ENCODE peak calls at places on chromosomes 6 and 20, in six cellular contexts. One of them, this sample, is unnamed.

GRCh38 chr20:34921436-34921835 is 34.2 kb downstream of the GSS start:
- DNase-seq in epithelial cell of esophagus: peak
- DNase-seq in left ventricle myocardium inferior: no peak
- DNase-seq in lower lobe of right lung: no peak
- DNase-seq in AG04450: no peak
- DNase-seq in left lung: no peak
- DNase-seq in this sample: peak

GRCh38 chr6:100883347-100883746 is 2.2 kb upstream of the ASCC3 start:
- DNase-seq in lower lobe of right lung: no peak
- DNase-seq in epithelial cell of esophagus: no peak
- DNase-seq in left lung: no peak
- DNase-seq in left ventricle myocardium inferior: no peak
- DNase-seq in AG04450: no peak
- DNase-seq in this sample: no peak

GRCh38 chr20:53804920-53805894 is 211.6 kb upstream of the ZNF217 start:
- DNase-seq in epithelial cell of esophagus: peak
- DNase-seq in left ventricle myocardium inferior: no peak
- DNase-seq in AG04450: no peak
- DNase-seq in lower lobe of right lung: no peak
- DNase-seq in left lung: no peak
- DNase-seq in this sample: no peak

GRCh38 chr20:53914091-53914860 is 156.1 kb downstream of the BCAS1 start:
- DNase-seq in lower lobe of right lung: no peak
- DNase-seq in left ventricle myocardium inferior: no peak
- DNase-seq in epithelial cell of esophagus: no peak
- DNase-seq in left lung: no peak
- DNase-seq in AG04450: no peak
- DNase-seq in this sample: no peak

GRCh38 chr6:149342525-149342924 is 25.0 kb downstream of the TAB2 start:
- DNase-seq in AG04450: no peak
- DNase-seq in lower lobe of right lung: no peak
- DNase-seq in epithelial cell of esophagus: no peak
- DNase-seq in left ventricle myocardium inferior: no peak
- DNase-seq in left lung: no peak
- DNase-seq in this sample: no peak

GRCh38 chr20:45465492-45466266 is 3.9 kb upstream of the WFDC2 start:
- DNase-seq in left lung: no peak
- DNase-seq in AG04450: no peak
- DNase-seq in epithelial cell of esophagus: no peak
- DNase-seq in lower lobe of right lung: no peak
- DNase-seq in left ventricle myocardium inferior: no peak
- DNase-seq in this sample: no peak

GRCh38 chr20:40251284-40251932 is 437.6 kb downstream of the MAFB start:
- DNase-seq in left lung: no peak
- DNase-seq in left ventricle myocardium inferior: no peak
- DNase-seq in lower lobe of right lung: peak
- DNase-seq in epithelial cell of esophagus: peak
- DNase-seq in AG04450: no peak
- DNase-seq in this sample: peak

GRCh38 chr6:108598316-108598863 is 37.7 kb downstream of the FOXO3 start:
- DNase-seq in lower lobe of right lung: no peak
- DNase-seq in left ventricle myocardium inferior: no peak
- DNase-seq in epithelial cell of esophagus: peak
- DNase-seq in AG04450: no peak
- DNase-seq in left lung: no peak
- DNase-seq in this sample: peak

GRCh38 chr20:54168961-54169862 is 4.6 kb downstream of the CYP24A1 start:
- DNase-seq in AG04450: no peak
- DNase-seq in left lung: no peak
- DNase-seq in left ventricle myocardium inferior: no peak
- DNase-seq in lower lobe of right lung: no peak
- DNase-seq in epithelial cell of esophagus: peak
- DNase-seq in this sample: no peak

GRCh38 chr6:7264686-7265384 is 48.2 kb downstream of the SSR1 start:
- DNase-seq in AG04450: no peak
- DNase-seq in epithelial cell of esophagus: no peak
- DNase-seq in left ventricle myocardium inferior: no peak
- DNase-seq in lower lobe of right lung: no peak
- DNase-seq in left lung: peak
- DNase-seq in this sample: no peak

GRCh38 chr6:41634657-41635056 is 3.6 kb upstream of the MDFI start:
- DNase-seq in lower lobe of right lung: peak
- DNase-seq in left lung: no peak
- DNase-seq in left ventricle myocardium inferior: no peak
- DNase-seq in epithelial cell of esophagus: no peak
- DNase-seq in AG04450: no peak
- DNase-seq in this sample: no peak

GRCh38 chr6:30159988-30160387 is 1.0 kb downstream of the TRIM10 start:
- DNase-seq in left lung: no peak
- DNase-seq in epithelial cell of esophagus: no peak
- DNase-seq in AG04450: no peak
- DNase-seq in lower lobe of right lung: no peak
- DNase-seq in left ventricle myocardium inferior: no peak
- DNase-seq in this sample: no peak

GRCh38 chr20:60206259-60206658 is 248.0 kb downstream of the CDH26 start:
- DNase-seq in lower lobe of right lung: no peak
- DNase-seq in AG04450: peak
- DNase-seq in epithelial cell of esophagus: peak
- DNase-seq in left lung: no peak
- DNase-seq in left ventricle myocardium inferior: no peak
- DNase-seq in this sample: no peak

GRCh38 chr6:80357674-80358073 is 251.2 kb downstream of the BCKDHB start:
- DNase-seq in epithelial cell of esophagus: peak
- DNase-seq in AG04450: no peak
- DNase-seq in left lung: no peak
- DNase-seq in left ventricle myocardium inferior: peak
- DNase-seq in lower lobe of right lung: no peak
- DNase-seq in this sample: no peak

GRCh38 chr6:113558966-113559365 is 298.2 kb upstream of the MARCKS start:
- DNase-seq in lower lobe of right lung: no peak
- DNase-seq in epithelial cell of esophagus: peak
- DNase-seq in left lung: no peak
- DNase-seq in left ventricle myocardium inferior: no peak
- DNase-seq in AG04450: no peak
- DNase-seq in this sample: peak

GRCh38 chr6:48067148-48067709 is 43.8 kb downstream of the PTCHD4 start:
- DNase-seq in left lung: no peak
- DNase-seq in lower lobe of right lung: no peak
- DNase-seq in left ventricle myocardium inferior: no peak
- DNase-seq in AG04450: no peak
- DNase-seq in epithelial cell of esophagus: no peak
- DNase-seq in this sample: no peak

GRCh38 chr20:53824779-53825178 is 231.1 kb upstream of the ZNF217 start:
- DNase-seq in AG04450: no peak
- DNase-seq in epithelial cell of esophagus: no peak
- DNase-seq in left ventricle myocardium inferior: no peak
- DNase-seq in lower lobe of right lung: no peak
- DNase-seq in left lung: no peak
- DNase-seq in this sample: no peak

GRCh38 chr6:36683145-36683655 is 4.7 kb downstream of the CDKN1A start:
- DNase-seq in left ventricle myocardium inferior: no peak
- DNase-seq in lower lobe of right lung: no peak
- DNase-seq in left lung: no peak
- DNase-seq in epithelial cell of esophagus: no peak
- DNase-seq in AG04450: no peak
- DNase-seq in this sample: no peak

GRCh38 chr6:34961574-34961973 is 72.5 kb downstream of the ANKS1A start:
- DNase-seq in left lung: no peak
- DNase-seq in AG04450: no peak
- DNase-seq in lower lobe of right lung: no peak
- DNase-seq in left ventricle myocardium inferior: no peak
- DNase-seq in epithelial cell of esophagus: no peak
- DNase-seq in this sample: no peak

GRCh38 chr6:100880149-100880900 is 804 bp downstream of the ASCC3 start:
- DNase-seq in lower lobe of right lung: no peak
- DNase-seq in left lung: no peak
- DNase-seq in epithelial cell of esophagus: peak
- DNase-seq in AG04450: no peak
- DNase-seq in left ventricle myocardium inferior: no peak
- DNase-seq in this sample: peak

GRCh38 chr20:44117296-44118184 is 69.4 kb downstream of the JPH2 start:
- DNase-seq in left ventricle myocardium inferior: no peak
- DNase-seq in AG04450: no peak
- DNase-seq in epithelial cell of esophagus: no peak
- DNase-seq in left lung: no peak
- DNase-seq in lower lobe of right lung: no peak
- DNase-seq in this sample: no peak

GRCh38 chr20:8388146-8388545 is 256.1 kb downstream of the PLCB1 start:
- DNase-seq in left lung: no peak
- DNase-seq in lower lobe of right lung: no peak
- DNase-seq in AG04450: no peak
- DNase-seq in left ventricle myocardium inferior: no peak
- DNase-seq in epithelial cell of esophagus: no peak
- DNase-seq in this sample: peak

GRCh38 chr6:125237764-125238163 is 64.0 kb downstream of the HDDC2 start:
- DNase-seq in lower lobe of right lung: no peak
- DNase-seq in left lung: no peak
- DNase-seq in epithelial cell of esophagus: no peak
- DNase-seq in AG04450: no peak
- DNase-seq in left ventricle myocardium inferior: no peak
- DNase-seq in this sample: no peak

GRCh38 chr6:99589290-99589672 is 17.4 kb upstream of the PRDM13 start:
- DNase-seq in lower lobe of right lung: no peak
- DNase-seq in left ventricle myocardium inferior: no peak
- DNase-seq in epithelial cell of esophagus: no peak
- DNase-seq in AG04450: no peak
- DNase-seq in left lung: no peak
- DNase-seq in this sample: no peak

GRCh38 chr6:52514514-52514913 is 62.3 kb downstream of the TRAM2 start:
- DNase-seq in epithelial cell of esophagus: peak
- DNase-seq in AG04450: peak
- DNase-seq in lower lobe of right lung: no peak
- DNase-seq in left ventricle myocardium inferior: peak
- DNase-seq in left lung: no peak
- DNase-seq in this sample: peak

DNA sequence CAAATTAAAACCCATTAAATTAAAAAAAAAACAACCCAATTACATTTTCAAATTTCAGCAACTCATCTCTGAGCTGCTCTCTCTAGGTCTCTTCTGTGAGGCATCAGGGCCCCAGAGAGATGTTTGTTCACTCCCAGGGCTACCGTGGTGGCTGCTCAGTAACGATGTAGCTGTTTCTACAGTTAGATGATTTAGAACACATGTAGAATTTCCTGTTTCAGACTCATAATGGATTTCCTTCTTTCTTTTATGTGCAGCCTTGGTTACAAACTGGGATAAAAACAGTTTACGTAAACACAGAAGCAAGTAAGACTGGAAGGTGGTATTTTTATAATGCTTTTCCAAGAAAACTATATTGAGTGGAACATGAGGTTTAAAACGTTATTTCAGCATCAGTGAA is 116.1 kb upstream of the CCN2 start:
- DNase-seq in AG04450: no peak
- DNase-seq in left ventricle myocardium inferior: no peak
- DNase-seq in lower lobe of right lung: no peak
- DNase-seq in left lung: no peak
- DNase-seq in epithelial cell of esophagus: no peak
- DNase-seq in this sample: peak
- H3K4me3 ChIP-seq in AG04450: no peak
- H3K4me3 ChIP-seq in left ventricle myocardium inferior: no peak
- H3K4me3 ChIP-seq in lower lobe of right lung: no peak
- H3K4me3 ChIP-seq in left lung: no peak
- H3K4me3 ChIP-seq in epithelial cell of esophagus: no peak
- H3K4me3 ChIP-seq in this sample: no peak

GRCh38 chr6:33684428-33684896 is 27.0 kb downstream of the UQCC2 start:
- DNase-seq in AG04450: no peak
- DNase-seq in lower lobe of right lung: no peak
- DNase-seq in epithelial cell of esophagus: no peak
- DNase-seq in left ventricle myocardium inferior: no peak
- DNase-seq in left lung: no peak
- DNase-seq in this sample: no peak

GRCh38 chr6:33683576-33684427 is 27.7 kb downstream of the UQCC2 start:
- DNase-seq in AG04450: no peak
- DNase-seq in left ventricle myocardium inferior: no peak
- DNase-seq in lower lobe of right lung: peak
- DNase-seq in epithelial cell of esophagus: no peak
- DNase-seq in left lung: no peak
- DNase-seq in this sample: no peak

GRCh38 chr6:33685411-33686224 is 25.9 kb downstream of the UQCC2 start:
- DNase-seq in epithelial cell of esophagus: no peak
- DNase-seq in AG04450: no peak
- DNase-seq in left lung: no peak
- DNase-seq in left ventricle myocardium inferior: no peak
- DNase-seq in lower lobe of right lung: peak
- DNase-seq in this sample: no peak

GRCh38 chr6:33686225-33686742 is 25.2 kb downstream of the UQCC2 start:
- DNase-seq in left ventricle myocardium inferior: no peak
- DNase-seq in left lung: no peak
- DNase-seq in lower lobe of right lung: no peak
- DNase-seq in AG04450: no peak
- DNase-seq in epithelial cell of esophagus: no peak
- DNase-seq in this sample: no peak

DNA sequence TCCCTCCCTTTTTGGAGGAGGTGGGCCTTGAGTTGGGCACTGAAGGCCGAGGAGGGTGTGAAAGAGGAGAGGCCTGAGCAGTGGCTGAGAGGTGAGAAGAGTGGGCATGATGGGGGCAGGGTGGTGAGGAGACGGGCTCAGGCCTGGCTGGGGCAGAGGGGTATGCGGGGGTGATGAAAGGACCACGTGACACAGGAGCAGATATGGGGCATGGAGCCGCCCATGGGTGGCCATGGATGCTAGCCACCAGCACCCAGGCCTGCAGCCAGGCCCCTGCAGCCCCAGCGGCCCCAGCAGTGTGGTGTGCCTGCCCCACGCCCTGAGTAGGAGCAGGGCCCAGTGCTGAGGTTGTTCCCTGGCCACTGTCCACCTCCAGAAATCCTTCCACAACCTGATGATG is 26.5 kb downstream of the UQCC2 start:
- DNase-seq in left lung: no peak
- DNase-seq in left ventricle myocardium inferior: no peak
- DNase-seq in AG04450: no peak
- DNase-seq in lower lobe of right lung: no peak
- DNase-seq in epithelial cell of esophagus: no peak
- DNase-seq in this sample: no peak
- TF ChIP-seq CTCF in left lung: no peak
- TF ChIP-seq CTCF in left ventricle myocardium inferior: no peak
- TF ChIP-seq CTCF in AG04450: no peak
- TF ChIP-seq CTCF in lower lobe of right lung: no peak
- TF ChIP-seq CTCF in epithelial cell of esophagus: no peak
- TF ChIP-seq CTCF in this sample: no peak

GRCh38 chr20:32070690-32071213 is 18.7 kb downstream of the HCK start:
- DNase-seq in lower lobe of right lung: no peak
- DNase-seq in left lung: no peak
- DNase-seq in left ventricle myocardium inferior: no peak
- DNase-seq in epithelial cell of esophagus: no peak
- DNase-seq in AG04450: no peak
- DNase-seq in this sample: no peak
- H3K4me3 ChIP-seq in lower lobe of right lung: no peak
- H3K4me3 ChIP-seq in left lung: no peak
- H3K4me3 ChIP-seq in left ventricle myocardium inferior: no peak
- H3K4me3 ChIP-seq in epithelial cell of esophagus: no peak
- H3K4me3 ChIP-seq in AG04450: no peak
- H3K4me3 ChIP-seq in this sample: no peak

DNA sequence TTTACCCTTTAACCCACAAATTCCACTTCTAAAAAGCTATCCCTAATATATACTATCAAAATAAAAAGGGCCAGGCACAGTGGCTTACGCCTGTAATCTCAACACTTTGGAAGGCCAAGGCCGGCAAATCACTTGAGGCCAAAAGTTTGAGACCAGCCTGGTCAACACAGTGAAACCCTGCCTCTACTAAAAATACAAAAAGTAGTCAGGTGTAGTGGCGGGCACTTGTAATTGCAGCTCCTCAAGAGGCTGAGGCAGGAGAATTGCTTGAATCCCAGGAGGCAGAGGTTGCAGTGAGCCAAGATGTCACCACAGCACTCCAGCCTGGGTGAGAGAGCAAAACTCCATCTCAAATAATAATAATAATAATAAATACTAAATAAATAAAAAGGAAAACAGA is 82.5 kb downstream of the TRIM27 start:
- DNase-seq in lower lobe of right lung: no peak
- DNase-seq in left lung: no peak
- DNase-seq in epithelial cell of esophagus: no peak
- DNase-seq in AG04450: no peak
- DNase-seq in left ventricle myocardium inferior: no peak
- DNase-seq in this sample: no peak
- TF ChIP-seq CTCF in lower lobe of right lung: no peak
- TF ChIP-seq CTCF in left lung: no peak
- TF ChIP-seq CTCF in epithelial cell of esophagus: peak
- TF ChIP-seq CTCF in AG04450: no peak
- TF ChIP-seq CTCF in left ventricle myocardium inferior: no peak
- TF ChIP-seq CTCF in this sample: no peak